ENCODE peak calls at places on chromosomes 16 and 17, in nine cellular contexts. L, M, I, F, V, P, Z, A and H are unnamed samples.

GRCh38 chr16:21083729-21084268 is 66.8 kb downstream of the DNAH3 start:
- DNase-seq in L (peak; percentile 71), M (peak; percentile 70), I (no peak), F (peak; percentile 63), V (no peak), P (peak; percentile 77), Z (peak; percentile 69), A (no peak), H (peak; percentile 54)

GRCh38 chr16:77540656-77541055 is 105.8 kb upstream of the ADAMTS18 start:
- DNase-seq in L (no peak), M (peak; percentile 37), I (no peak), F (no peak), V (no peak), P (peak; percentile 66), Z (no peak), A (no peak), H (no peak)

GRCh38 chr17:4142107-4142900 is 526 bp downstream of the ZZEF1 start:
- DNase-seq in L (peak; percentile 32), M (no peak), I (no peak), F (peak; percentile 11), V (no peak), P (peak; percentile 22), Z (peak; percentile 55), A (no peak), H (peak; percentile 45)

GRCh38 chr17:46167826-46168569 is 25.2 kb downstream of the KANSL1 start:
- DNase-seq in L (no peak), M (peak; percentile 47), I (peak; percentile 67), F (no peak), V (no peak), P (peak; percentile 86), Z (no peak), A (no peak), H (no peak)

GRCh38 chr17:21280081-21280518 is 4.4 kb upstream of the MAP2K3 start:
- DNase-seq in L (peak; percentile 93), M (peak; percentile 79), I (peak; percentile 55), F (peak; percentile 96), V (peak; percentile 76), P (peak; percentile 81), Z (peak; percentile 86), A (peak; percentile 89), H (peak; percentile 88)

GRCh38 chr16:86732621-86733297 is 154.4 kb downstream of the FOXL1 start:
- DNase-seq in L (no peak), M (peak; percentile 40), I (no peak), F (peak; percentile 18), V (no peak), P (no peak), Z (no peak), A (no peak), H (no peak)

GRCh38 chr17:3639981-3640596 is 3.5 kb downstream of the CTNS start:
- DNase-seq in L (peak; percentile 43), M (peak; percentile 83), I (no peak), F (no peak), V (no peak), P (peak; percentile 62), Z (peak; percentile 88), A (no peak), H (no peak)

GRCh38 chr17:44108440-44109311 is 14.8 kb downstream of the HDAC5 start:
- DNase-seq in L (peak; percentile 65), M (peak; percentile 96), I (peak; percentile 91), F (no peak), V (no peak), P (peak; percentile 95), Z (peak; percentile 99), A (peak; percentile 68), H (no peak)

GRCh38 chr17:32525116-32525515 is 38.3 kb downstream of the CDK5R1 start:
- DNase-seq in L (no peak), M (peak; percentile 15), I (peak; percentile 27), F (no peak), V (no peak), P (peak; percentile 41), Z (no peak), A (no peak), H (no peak)

GRCh38 chr17:13297198-13297597 is 279.4 kb upstream of the ELAC2 start:
- DNase-seq in L (no peak), M (no peak), I (no peak), F (no peak), V (no peak), P (no peak), Z (no peak), A (no peak), H (no peak)

GRCh38 chr17:46013502-46014165 is 14.6 kb downstream of the STH start:
- DNase-seq in L (no peak), M (peak; percentile 47), I (peak; percentile 27), F (no peak), V (no peak), P (peak; percentile 64), Z (no peak), A (no peak), H (no peak)

GRCh38 chr17:58452738-58453137 is 35.4 kb upstream of the RNF43 start:
- DNase-seq in L (no peak), M (no peak), I (no peak), F (no peak), V (no peak), P (peak; percentile 4), Z (no peak), A (no peak), H (no peak)

GRCh38 chr16:19741354-19741753 is 23.3 kb downstream of the IQCK start:
- DNase-seq in L (no peak), M (no peak), I (no peak), F (no peak), V (no peak), P (no peak), Z (no peak), A (no peak), H (no peak)

GRCh38 chr17:21127508-21128077 is 829 bp downstream of the DHRS7B start:
- DNase-seq in L (no peak), M (peak; percentile 26), I (no peak), F (no peak), V (no peak), P (peak; percentile 16), Z (no peak), A (no peak), H (no peak)

GRCh38 chr17:2871205-2871604 is 75.0 kb downstream of the RAP1GAP2 start:
- DNase-seq in L (no peak), M (no peak), I (no peak), F (no peak), V (no peak), P (no peak), Z (no peak), A (no peak), H (no peak)

GRCh38 chr16:13936596-13937081 is 16.7 kb downstream of the ERCC4 start:
- DNase-seq in L (no peak), M (peak; percentile 70), I (no peak), F (no peak), V (no peak), P (peak; percentile 74), Z (peak; percentile 84), A (no peak), H (no peak)

GRCh38 chr16:23539984-23540816 is 16.9 kb downstream of the EARS2 start:
- DNase-seq in L (no peak), M (no peak), I (no peak), F (no peak), V (no peak), P (no peak), Z (no peak), A (no peak), H (no peak)

GRCh38 chr16:66592814-66593213 is 11.7 kb upstream of the CMTM3 start:
- DNase-seq in L (no peak), M (no peak), I (no peak), F (no peak), V (no peak), P (no peak), Z (no peak), A (no peak), H (no peak)
- TF ChIP-seq CTCF in L (no peak), M (no peak), I (no peak), F (no peak), V (no peak), P (no peak), Z (no peak), A (no peak), H (no peak)

GRCh38 chr17:83173180-83173996 is 94.0 kb downstream of the METRNL start:
- DNase-seq in L (no peak), M (no peak), I (no peak), F (no peak), V (no peak), P (no peak), Z (no peak), A (peak; percentile 47), H (no peak)

GRCh38 chr17:83173997-83174858 is 94.8 kb downstream of the METRNL start:
- DNase-seq in L (no peak), M (peak; percentile 63), I (no peak), F (no peak), V (peak; percentile 69), P (peak; percentile 42), Z (no peak), A (peak; percentile 48), H (peak; percentile 74)

GRCh38 chr17:83176272-83176955 is 97.0 kb downstream of the METRNL start:
- DNase-seq in L (no peak), M (no peak), I (no peak), F (no peak), V (no peak), P (no peak), Z (no peak), A (peak; percentile 47), H (no peak)

GRCh38 chr17:83175551-83176271 is 96.3 kb downstream of the METRNL start:
- DNase-seq in L (no peak), M (no peak), I (no peak), F (no peak), V (no peak), P (no peak), Z (no peak), A (peak; percentile 30), H (no peak)

DNA sequence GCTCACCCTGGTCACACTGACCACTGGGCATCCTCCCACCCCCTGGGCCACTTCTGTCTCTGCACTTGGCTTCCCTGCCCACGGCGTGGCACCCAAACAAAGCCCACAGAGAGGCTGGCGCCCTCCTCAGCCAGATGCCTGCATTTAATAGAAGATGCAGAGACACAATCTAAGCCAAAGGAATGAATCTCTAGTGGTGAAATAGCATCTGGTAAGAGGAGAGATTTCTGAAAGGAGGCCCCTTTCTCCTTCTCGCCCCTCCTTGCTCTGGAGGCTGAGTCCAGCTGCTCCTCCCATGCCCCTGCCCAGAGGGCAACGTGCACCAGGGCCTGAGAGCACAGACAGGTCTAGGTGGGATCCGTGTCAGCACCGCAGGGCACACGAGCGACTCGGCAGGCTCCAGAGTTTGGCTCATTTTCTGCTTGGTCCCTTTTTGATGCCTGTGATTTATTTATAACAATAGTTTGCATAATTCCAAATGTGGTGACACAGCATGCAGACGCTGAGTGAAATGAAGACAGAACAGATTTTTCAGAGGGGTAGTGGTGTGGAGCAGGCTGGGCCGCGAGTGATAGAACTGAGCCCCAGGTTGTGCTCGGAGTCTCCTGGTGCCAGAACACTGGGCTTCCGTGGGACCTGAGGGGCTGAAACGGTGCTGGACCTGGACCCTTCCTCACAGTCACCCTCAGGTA is 95.6 kb downstream of the METRNL start:
- DNase-seq in L (no peak), M (no peak), I (no peak), F (no peak), V (peak; percentile 60), P (no peak), Z (no peak), A (no peak), H (no peak)
- TF ChIP-seq CTCF in L (no peak), M (peak; percentile 0), I (no peak), F (no peak), V (peak; percentile 4), P (no peak), Z (no peak), A (no peak), H (no peak)

GRCh38 chr17:14301279-14301760 is 439 bp downstream of the HS3ST3B1 start:
- DNase-seq in L (peak; percentile 27), M (no peak), I (no peak), F (no peak), V (no peak), P (no peak), Z (no peak), A (no peak), H (no peak)
- TF ChIP-seq CTCF in L (peak; percentile 11), M (no peak), I (no peak), F (peak; percentile 30), V (no peak), P (no peak), Z (no peak), A (peak; percentile 6), H (no peak)

GRCh38 chr16:72995151-72995881 is 52.6 kb downstream of the ZFHX3 start:
- DNase-seq in L (no peak), M (no peak), I (no peak), F (peak; percentile 62), V (no peak), P (no peak), Z (no peak), A (no peak), H (no peak)
- TF ChIP-seq CTCF in L (peak; percentile 18), M (peak; percentile 63), I (peak; percentile 50), F (peak; percentile 66), V (peak; percentile 54), P (peak; percentile 60), Z (peak; percentile 20), A (no peak), H (no peak)